ENCODE peak calls at places on chromosomes 7 and 10, in four cellular contexts. One of them, this sample, is unnamed.

GRCh38 chr10:85651507-85651902 is 715.1 kb downstream of the GRID1 start:
- DNase-seq in neuronal stem cell: no peak
- DNase-seq in H9: no peak
- DNase-seq in mesenchymal stem cell: peak
- DNase-seq in this sample: peak

GRCh38 chr7:128833148-128833938 is 3.1 kb downstream of the FLNC start:
- DNase-seq in neuronal stem cell: no peak
- DNase-seq in H9: peak
- DNase-seq in mesenchymal stem cell: peak
- DNase-seq in this sample: no peak

GRCh38 chr10:25682203-25682950 is 251.7 kb upstream of the MYO3A start:
- DNase-seq in neuronal stem cell: peak
- DNase-seq in mesenchymal stem cell: peak
- DNase-seq in H9: no peak
- DNase-seq in this sample: no peak

GRCh38 chr7:114095885-114096284 is 177.1 kb upstream of the PPP1R3A start:
- DNase-seq in mesenchymal stem cell: no peak
- DNase-seq in neuronal stem cell: no peak
- DNase-seq in H9: no peak
- DNase-seq in this sample: no peak

GRCh38 chr10:33453081-33453850 is 118.8 kb upstream of the NRP1 start:
- DNase-seq in H9: no peak
- DNase-seq in mesenchymal stem cell: no peak
- DNase-seq in neuronal stem cell: no peak
- DNase-seq in this sample: no peak

GRCh38 chr7:27161214-27161720 is 4.1 kb downstream of the HOXA9 start:
- DNase-seq in neuronal stem cell: no peak
- DNase-seq in mesenchymal stem cell: no peak
- DNase-seq in H9: no peak
- DNase-seq in this sample: no peak

GRCh38 chr7:45259966-45260646 is 102.5 kb downstream of the RAMP3 start:
- DNase-seq in neuronal stem cell: peak
- DNase-seq in mesenchymal stem cell: peak
- DNase-seq in H9: peak
- DNase-seq in this sample: peak

GRCh38 chr7:18151419-18151818 is 123.8 kb upstream of the PRPS1L1 start:
- DNase-seq in neuronal stem cell: no peak
- DNase-seq in mesenchymal stem cell: no peak
- DNase-seq in H9: no peak
- DNase-seq in this sample: no peak

GRCh38 chr10:50393784-50394183 is 142.5 kb upstream of the ASAH2 start:
- DNase-seq in mesenchymal stem cell: peak
- DNase-seq in neuronal stem cell: no peak
- DNase-seq in H9: no peak
- DNase-seq in this sample: no peak

GRCh38 chr7:73718905-73719805 is at the start of gene STX1A:
- DNase-seq in H9: peak
- DNase-seq in mesenchymal stem cell: peak
- DNase-seq in neuronal stem cell: no peak
- DNase-seq in this sample: peak

GRCh38 chr10:45438457-45439090 is 64.6 kb downstream of the ALOX5 start:
- DNase-seq in mesenchymal stem cell: no peak
- DNase-seq in neuronal stem cell: no peak
- DNase-seq in H9: no peak
- DNase-seq in this sample: no peak
- H2BK120ac ChIP-seq in mesenchymal stem cell: no peak
- H2BK120ac ChIP-seq in neuronal stem cell: no peak
- H2BK120ac ChIP-seq in H9: no peak
- H2BK120ac ChIP-seq in this sample: no peak

DNA sequence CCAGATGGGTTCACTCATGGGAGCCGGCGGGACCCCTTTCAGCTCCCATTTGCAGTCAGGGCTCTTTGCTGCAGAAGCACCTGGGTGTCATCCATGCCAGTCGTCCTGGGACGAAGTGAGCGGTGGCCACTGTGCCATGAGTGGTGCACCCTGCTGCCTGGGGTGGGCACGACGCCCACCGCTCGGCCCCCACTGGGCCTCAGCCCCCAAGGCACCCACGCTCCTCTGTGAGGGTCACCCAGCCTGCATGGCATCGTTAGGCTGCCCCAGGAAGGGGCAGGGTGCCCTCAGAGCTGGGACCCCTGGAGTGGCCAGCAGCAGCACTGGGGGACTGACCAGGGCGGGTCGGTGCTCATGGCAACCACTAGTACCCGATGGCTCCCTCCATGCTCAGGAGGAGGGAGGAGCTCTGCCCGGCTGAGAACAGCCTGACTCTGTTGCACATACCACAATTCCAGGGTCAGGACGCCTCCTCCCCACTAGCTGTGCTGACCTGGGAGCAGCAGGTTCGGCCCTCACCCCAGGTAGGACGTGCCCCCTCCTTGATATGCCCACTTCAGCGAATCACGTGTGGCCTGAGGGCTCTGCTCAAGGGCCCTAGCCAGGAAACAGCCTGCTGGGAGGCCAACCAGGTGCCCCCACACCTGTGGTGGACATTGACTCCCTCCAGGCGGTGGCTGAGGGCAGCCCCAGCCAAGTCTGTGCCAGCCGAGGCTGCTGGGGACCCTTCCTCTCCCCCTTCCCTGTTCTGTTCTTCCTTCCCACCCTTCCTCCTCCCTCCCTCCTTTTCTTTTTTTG is 28.5 kb upstream of the CFAP46 start:
- DNase-seq in H9: no peak
- DNase-seq in neuronal stem cell: no peak
- DNase-seq in mesenchymal stem cell: no peak
- DNase-seq in this sample: no peak
- H2BK12ac ChIP-seq in H9: no peak
- H2BK12ac ChIP-seq in neuronal stem cell: peak
- H2BK12ac ChIP-seq in mesenchymal stem cell: no peak
- H2BK12ac ChIP-seq in this sample: no peak

GRCh38 chr7:30775992-30776391 is 4.8 kb downstream of the MINDY4 start:
- DNase-seq in neuronal stem cell: no peak
- DNase-seq in H9: no peak
- DNase-seq in mesenchymal stem cell: no peak
- DNase-seq in this sample: no peak

GRCh38 chr7:30772984-30773383 is 1.8 kb downstream of the MINDY4 start:
- DNase-seq in neuronal stem cell: no peak
- DNase-seq in H9: no peak
- DNase-seq in mesenchymal stem cell: no peak
- DNase-seq in this sample: no peak

GRCh38 chr7:30776971-30777370 is 5.8 kb downstream of the MINDY4 start:
- DNase-seq in mesenchymal stem cell: no peak
- DNase-seq in H9: no peak
- DNase-seq in neuronal stem cell: no peak
- DNase-seq in this sample: no peak

GRCh38 chr7:30770936-30771858 is at the start of gene MINDY4:
- DNase-seq in neuronal stem cell: peak
- DNase-seq in mesenchymal stem cell: peak
- DNase-seq in H9: peak
- DNase-seq in this sample: peak

DNA sequence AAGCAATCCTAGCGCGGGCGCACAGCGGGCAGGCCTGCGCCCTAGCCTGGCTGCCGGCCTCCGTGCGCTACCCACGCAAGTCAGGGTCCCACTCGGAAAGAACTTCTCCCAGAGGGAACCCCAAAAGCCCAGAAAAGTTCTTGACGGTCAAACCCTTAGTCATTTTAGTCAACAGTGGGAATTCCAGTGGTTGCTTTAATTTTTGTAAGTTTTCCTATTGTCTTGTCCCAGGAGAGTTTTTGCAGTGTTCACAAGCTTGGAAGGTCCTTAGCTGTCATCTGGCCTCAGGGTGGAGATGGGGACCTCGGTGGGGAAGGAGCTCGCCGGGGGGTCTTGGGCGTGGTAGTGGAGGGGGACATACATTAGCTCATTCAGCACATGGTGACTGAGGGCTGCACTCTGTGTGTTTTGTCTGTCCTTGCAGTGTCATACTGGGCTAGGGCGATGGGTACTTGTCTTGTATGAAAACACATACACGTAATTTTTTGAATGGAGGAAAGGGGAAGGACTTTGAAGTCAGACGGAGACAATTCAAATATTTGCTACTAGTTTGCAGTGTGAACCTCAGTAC is 727 bp downstream of the MINDY4 start:
- DNase-seq in mesenchymal stem cell: peak
- DNase-seq in H9: no peak
- DNase-seq in neuronal stem cell: no peak
- DNase-seq in this sample: no peak
- H2BK120ac ChIP-seq in mesenchymal stem cell: peak
- H2BK120ac ChIP-seq in H9: no peak
- H2BK120ac ChIP-seq in neuronal stem cell: no peak
- H2BK120ac ChIP-seq in this sample: peak

GRCh38 chr10:2207246-2207922 is 470.1 kb upstream of the ADARB2 start:
- DNase-seq in mesenchymal stem cell: no peak
- DNase-seq in neuronal stem cell: no peak
- DNase-seq in H9: no peak
- DNase-seq in this sample: no peak
- H2BK12ac ChIP-seq in mesenchymal stem cell: no peak
- H2BK12ac ChIP-seq in neuronal stem cell: peak
- H2BK12ac ChIP-seq in H9: no peak
- H2BK12ac ChIP-seq in this sample: no peak

DNA sequence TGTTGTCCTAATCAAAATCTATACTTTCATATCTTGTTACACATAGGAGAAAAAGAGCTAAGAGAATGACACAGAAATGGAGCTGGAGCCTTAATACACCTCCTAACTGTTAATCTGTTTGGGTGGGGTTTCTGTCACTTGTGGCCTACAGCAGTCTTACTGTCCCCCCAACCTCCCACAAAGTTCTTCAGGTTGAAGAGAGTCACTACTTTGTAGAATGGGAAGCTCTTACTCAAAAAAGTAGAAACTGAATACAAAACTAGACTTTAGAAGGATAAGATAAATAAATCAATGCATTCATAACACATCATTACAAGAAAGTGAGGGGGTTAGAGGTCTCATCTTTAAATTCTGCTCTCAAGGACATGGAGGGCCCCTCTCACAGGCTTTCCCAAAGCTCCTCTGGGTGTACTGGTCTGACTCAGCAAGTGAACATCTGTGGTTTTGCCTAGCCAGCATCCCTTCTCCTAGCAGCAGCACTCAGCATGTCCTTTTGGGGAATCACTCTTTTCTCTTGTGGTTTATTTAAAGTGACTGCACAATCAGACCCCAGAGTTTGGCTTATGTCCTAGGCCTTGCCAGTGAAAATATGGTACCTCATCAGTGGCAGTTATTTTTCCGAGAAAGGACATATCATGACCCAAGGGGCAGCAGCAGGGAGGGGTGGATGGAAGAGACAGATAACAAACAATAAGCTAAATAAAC is 2.0 kb upstream of the BLVRA start:
- DNase-seq in H9: no peak
- DNase-seq in neuronal stem cell: no peak
- DNase-seq in mesenchymal stem cell: peak
- DNase-seq in this sample: no peak
- H2BK120ac ChIP-seq in H9: no peak
- H2BK120ac ChIP-seq in neuronal stem cell: no peak
- H2BK120ac ChIP-seq in mesenchymal stem cell: no peak
- H2BK120ac ChIP-seq in this sample: no peak

DNA sequence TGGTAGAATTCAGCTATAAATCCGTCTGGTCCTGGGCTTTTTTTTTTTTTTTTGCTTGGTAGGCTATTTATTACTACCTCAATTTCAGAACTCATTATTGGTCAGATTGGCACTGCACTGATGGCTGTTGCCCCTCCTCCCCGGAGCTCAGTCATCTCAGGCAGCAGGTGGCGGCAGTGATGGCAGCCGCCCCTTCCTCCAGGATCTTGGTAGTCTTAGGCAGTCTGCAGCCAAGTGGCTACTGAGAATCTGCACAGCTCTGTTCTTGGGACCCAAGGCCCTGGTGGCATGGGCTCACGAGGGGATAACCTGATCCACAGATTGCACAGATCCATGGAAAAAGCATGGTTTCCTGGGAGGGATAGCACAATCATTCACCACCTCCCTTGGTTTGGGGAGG is 77.9 kb downstream of the GPR85 start:
- DNase-seq in neuronal stem cell: no peak
- DNase-seq in H9: no peak
- DNase-seq in mesenchymal stem cell: no peak
- DNase-seq in this sample: no peak
- H2BK12ac ChIP-seq in neuronal stem cell: no peak
- H2BK12ac ChIP-seq in H9: no peak
- H2BK12ac ChIP-seq in mesenchymal stem cell: no peak
- H2BK12ac ChIP-seq in this sample: no peak

GRCh38 chr10:28326516-28327493 is 23.9 kb upstream of the MPP7 start:
- DNase-seq in mesenchymal stem cell: peak
- DNase-seq in H9: peak
- DNase-seq in neuronal stem cell: no peak
- DNase-seq in this sample: no peak
- H2BK120ac ChIP-seq in mesenchymal stem cell: no peak
- H2BK120ac ChIP-seq in H9: no peak
- H2BK120ac ChIP-seq in neuronal stem cell: no peak
- H2BK120ac ChIP-seq in this sample: no peak

GRCh38 chr7:4158406-4158805 is 523.7 kb upstream of the FOXK1 start:
- DNase-seq in H9: no peak
- DNase-seq in neuronal stem cell: no peak
- DNase-seq in mesenchymal stem cell: no peak
- DNase-seq in this sample: no peak
- H2BK12ac ChIP-seq in H9: no peak
- H2BK12ac ChIP-seq in neuronal stem cell: no peak
- H2BK12ac ChIP-seq in mesenchymal stem cell: no peak
- H2BK12ac ChIP-seq in this sample: no peak

DNA sequence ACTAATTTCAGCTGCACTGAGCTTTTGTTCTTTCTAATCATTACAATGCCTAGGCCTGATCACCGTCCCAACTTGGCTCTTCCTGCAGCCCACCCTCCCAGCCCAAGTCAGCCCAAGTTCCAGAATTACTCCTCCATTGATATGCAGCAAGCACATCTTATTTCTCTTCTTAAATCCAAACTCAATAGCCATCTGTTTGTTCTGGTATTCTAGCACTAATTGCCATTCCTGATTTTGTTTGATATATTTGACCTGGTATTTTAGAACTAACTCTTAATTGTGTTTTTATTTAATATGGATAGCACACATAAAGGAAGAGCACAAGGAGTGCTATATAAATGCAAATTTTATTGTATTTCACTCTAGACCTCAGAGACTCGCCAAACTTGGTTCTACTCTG is 241.2 kb downstream of the SKIDA1 start:
- DNase-seq in mesenchymal stem cell: no peak
- DNase-seq in neuronal stem cell: no peak
- DNase-seq in H9: no peak
- DNase-seq in this sample: no peak
- H2BK120ac ChIP-seq in mesenchymal stem cell: no peak
- H2BK120ac ChIP-seq in neuronal stem cell: no peak
- H2BK120ac ChIP-seq in H9: no peak
- H2BK120ac ChIP-seq in this sample: no peak

DNA sequence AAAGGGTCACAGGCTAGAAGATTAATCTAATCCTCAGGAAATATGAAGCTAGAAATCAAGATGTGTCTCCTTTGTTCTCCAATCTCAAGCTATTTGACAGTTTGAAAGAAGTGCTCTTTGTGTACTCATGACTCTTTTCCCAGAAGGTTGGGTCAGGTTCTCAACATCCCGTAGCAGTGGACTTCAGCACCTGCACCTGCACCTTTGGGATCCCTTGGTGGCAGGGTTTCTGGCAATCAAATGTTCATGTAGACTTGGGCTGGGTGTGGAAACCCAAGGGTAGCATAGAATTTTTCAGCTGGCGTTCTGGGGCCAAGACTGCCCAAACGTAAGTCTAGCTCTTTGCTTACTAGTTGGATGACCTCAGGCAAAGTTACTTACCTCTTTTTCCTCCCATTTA is 134.4 kb downstream of the ADRA2A start:
- DNase-seq in neuronal stem cell: no peak
- DNase-seq in mesenchymal stem cell: no peak
- DNase-seq in H9: no peak
- DNase-seq in this sample: peak
- H2BK12ac ChIP-seq in neuronal stem cell: no peak
- H2BK12ac ChIP-seq in mesenchymal stem cell: no peak
- H2BK12ac ChIP-seq in H9: no peak
- H2BK12ac ChIP-seq in this sample: peak